ENCODE peak calls at places on chromosomes 1 and 21, in six cellular contexts. P is K562, M is astrocyte, V is GM23248, O is osteoblast, N is PC-9. J is an unnamed sample.
A peak's percentile ranks its signal among the peaks of the same experiment; 100 is the strongest.

GRCh38 chr1:87219626-87220025 is 109.1 kb upstream of the LMO4 start:
- DNase-seq in P (no peak), M (no peak), V (no peak), O (no peak), N (no peak), J (no peak)

GRCh38 chr1:26281091-26281958 is 1.4 kb downstream of the SH3BGRL3 start:
- DNase-seq in P (peak; percentile 14), M (no peak), V (peak; percentile 61), O (peak; percentile 92), N (no peak), J (no peak)

GRCh38 chr1:47232187-47232874 is at the start of gene TAL1:
- DNase-seq in P (peak; percentile 98), M (no peak), V (no peak), O (no peak), N (no peak), J (no peak)

GRCh38 chr1:202711949-202712635 is 1.8 kb upstream of the SYT2 start:
- DNase-seq in P (no peak), M (no peak), V (no peak), O (no peak), N (no peak), J (no peak)

GRCh38 chr21:32136546-32136945 is 142.3 kb downstream of the MIS18A start:
- DNase-seq in P (no peak), M (no peak), V (no peak), O (no peak), N (no peak), J (no peak)

GRCh38 chr1:198001776-198002408 is 84.7 kb downstream of the LHX9 start:
- DNase-seq in P (no peak), M (peak; percentile 42), V (peak; percentile 57), O (no peak), N (no peak), J (no peak)

GRCh38 chr1:154463512-154463990 is 38.5 kb upstream of the TDRD10 start:
- DNase-seq in P (peak; percentile 37), M (no peak), V (peak; percentile 17), O (peak; percentile 56), N (no peak), J (no peak)

GRCh38 chr1:229169399-229169798 is 101.5 kb upstream of the RAB4A start:
- DNase-seq in P (no peak), M (no peak), V (peak; percentile 57), O (peak; percentile 75), N (no peak), J (no peak)

GRCh38 chr1:201136696-201137392 is 9.9 kb upstream of the ASCL5 start:
- DNase-seq in P (no peak), M (no peak), V (no peak), O (no peak), N (no peak), J (no peak)

GRCh38 chr1:109046671-109047070 is 4.8 kb upstream of the WDR47 start:
- DNase-seq in P (no peak), M (no peak), V (no peak), O (no peak), N (no peak), J (no peak)

GRCh38 chr1:116333171-116334014 is 39.7 kb upstream of the ATP1A1 start:
- DNase-seq in P (no peak), M (no peak), V (no peak), O (no peak), N (no peak), J (peak; percentile 39)

GRCh38 chr1:100074604-100075395 is 57.9 kb downstream of the SASS6 start:
- DNase-seq in P (no peak), M (no peak), V (no peak), O (no peak), N (no peak), J (no peak)

GRCh38 chr1:66563094-66563800 is 29.3 kb downstream of the SGIP1 start:
- DNase-seq in P (no peak), M (peak; percentile 90), V (peak; percentile 87), O (no peak), N (peak; percentile 76), J (no peak)

GRCh38 chr1:94160811-94161210 is 39.9 kb upstream of the ABCA4 start:
- DNase-seq in P (no peak), M (peak; percentile 87), V (peak; percentile 90), O (peak; percentile 80), N (peak; percentile 61), J (no peak)

GRCh38 chr1:31135973-31136600 is 70.6 kb upstream of the PUM1 start:
- DNase-seq in P (no peak), M (no peak), V (peak; percentile 56), O (peak; percentile 67), N (no peak), J (no peak)

GRCh38 chr1:55827350-55827749 is 612.2 kb upstream of the USP24 start:
- DNase-seq in P (no peak), M (peak; percentile 96), V (peak; percentile 94), O (no peak), N (no peak), J (no peak)

GRCh38 chr1:1021010-1021845 is 1.3 kb downstream of the AGRN start:
- DNase-seq in P (peak; percentile 89), M (peak; percentile 73), V (peak; percentile 78), O (peak; percentile 98), N (peak; percentile 72), J (no peak)

GRCh38 chr21:46079357-46080170 is 18.3 kb upstream of the COL6A2 start:
- DNase-seq in P (no peak), M (peak; percentile 82), V (peak; percentile 98), O (peak; percentile 98), N (no peak), J (no peak)

GRCh38 chr21:36910581-36911307 is 55.7 kb downstream of the HLCS start:
- DNase-seq in P (no peak), M (peak; percentile 70), V (peak; percentile 17), O (peak; percentile 87), N (no peak), J (no peak)

GRCh38 chr1:205325334-205325884 is 3.9 kb upstream of the NUAK2 start:
- DNase-seq in P (peak; percentile 76), M (peak; percentile 45), V (peak; percentile 75), O (peak; percentile 88), N (peak; percentile 58), J (peak; percentile 70)

GRCh38 chr1:54284781-54285563 is 85.0 kb downstream of the MRPL37 start:
- DNase-seq in P (peak; percentile 63), M (no peak), V (no peak), O (no peak), N (no peak), J (no peak)

GRCh38 chr1:155082941-155083541 is 4.4 kb downstream of the EFNA3 start:
- DNase-seq in P (no peak), M (no peak), V (no peak), O (peak; percentile 81), N (peak; percentile 70), J (no peak)

GRCh38 chr1:32988665-32989064 is 24.1 kb upstream of the RNF19B start:
- DNase-seq in P (no peak), M (peak; percentile 95), V (peak; percentile 82), O (peak; percentile 66), N (peak; percentile 56), J (no peak)

GRCh38 chr1:174791863-174792262 is 207.9 kb upstream of the CACYBP start:
- DNase-seq in P (peak; percentile 51), M (no peak), V (no peak), O (no peak), N (no peak), J (peak; percentile 33)
- H3K4me1 ChIP-seq in P (peaks cover 13% of the 10 kb centered on the region), M (peaks cover 13% of the 10 kb centered on the region), V (peaks cover 30% of the 10 kb centered on the region), O (peaks cover 18% of the 10 kb centered on the region), N (peaks cover 49% of the 10 kb centered on the region), J (peaks cover 28% of the 10 kb centered on the region)

GRCh38 chr1:236151739-236152424 is 9.5 kb downstream of the GPR137B start:
- DNase-seq in P (peak; percentile 33), M (no peak), V (no peak), O (peak; percentile 41), N (no peak), J (no peak)

GRCh38 chr1:236149003-236149595 is 6.8 kb downstream of the GPR137B start:
- DNase-seq in P (no peak), M (no peak), V (no peak), O (peak; percentile 83), N (no peak), J (no peak)

GRCh38 chr1:236149696-236150228 is 7.4 kb downstream of the GPR137B start:
- DNase-seq in P (no peak), M (no peak), V (no peak), O (peak; percentile 47), N (no peak), J (no peak)

GRCh38 chr1:236150972-236151371 is 8.6 kb downstream of the GPR137B start:
- DNase-seq in P (no peak), M (no peak), V (no peak), O (peak; percentile 62), N (no peak), J (no peak)

DNA sequence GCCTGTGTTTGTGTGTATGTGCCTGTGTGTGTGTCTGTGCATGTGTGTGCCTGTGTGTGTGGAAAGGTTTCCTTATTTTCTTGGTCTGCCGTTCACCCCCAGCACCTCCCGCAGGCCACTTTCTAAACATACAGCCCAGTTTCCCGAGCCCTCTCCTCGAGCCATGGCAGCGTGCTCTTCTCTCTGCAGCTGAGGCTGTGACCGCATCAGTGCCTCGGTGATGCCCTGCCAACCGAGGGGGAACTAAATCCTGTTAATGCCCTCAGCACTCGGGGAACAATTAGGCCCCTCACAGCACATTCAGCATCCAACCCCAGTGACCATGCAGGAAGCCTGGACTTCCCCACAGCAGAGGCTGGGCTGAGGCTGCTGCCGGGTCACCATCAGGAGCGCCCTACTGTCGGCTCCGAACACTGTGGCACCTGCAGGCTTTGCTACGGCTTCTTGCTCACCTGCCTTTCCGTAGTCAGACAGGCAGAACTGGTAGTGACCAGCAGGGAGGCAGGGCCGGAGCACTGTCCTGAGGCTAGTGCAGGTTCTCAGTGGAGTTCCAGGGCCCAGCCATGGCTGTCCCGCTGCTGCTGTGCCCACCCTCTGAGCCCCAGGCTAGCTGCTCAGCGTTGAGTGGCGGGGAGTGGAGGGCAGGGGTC is 8.1 kb downstream of the GPR137B start:
- DNase-seq in P (no peak), M (no peak), V (no peak), O (peak; percentile 37), N (no peak), J (no peak)
- H4K20me1 ChIP-seq in P (peaks cover 9% of the 10 kb centered on the region), M (peaks cover 44% of the 10 kb centered on the region), V (no peaks in the 10 kb centered on the region), O (peaks cover 40% of the 10 kb centered on the region), N (no peaks in the 10 kb centered on the region), J (no peaks in the 10 kb centered on the region)

DNA sequence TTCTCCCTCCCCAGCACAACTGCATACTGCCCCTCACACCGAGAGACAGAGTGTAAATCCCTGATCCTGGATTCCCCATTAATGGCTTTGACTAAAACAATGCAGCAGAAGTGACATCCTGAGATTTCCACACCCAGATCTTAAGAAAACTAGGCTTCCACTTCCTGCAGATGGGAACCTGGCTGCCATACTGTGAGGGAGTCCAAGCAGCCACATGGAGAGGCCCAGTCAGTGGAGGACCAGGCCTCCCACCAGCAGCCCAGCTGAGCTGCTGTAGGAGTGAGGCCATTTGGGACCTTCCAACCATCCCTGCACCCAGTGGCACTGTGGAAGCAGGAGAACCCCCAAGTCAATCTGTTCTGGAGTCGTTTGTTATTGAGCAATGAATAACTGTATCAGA is 120.6 kb downstream of the CRYAA start:
- DNase-seq in P (no peak), M (no peak), V (no peak), O (no peak), N (no peak), J (no peak)
- H3K4me1 ChIP-seq in P (no peaks in the 10 kb centered on the region), M (no peaks in the 10 kb centered on the region), V (no peaks in the 10 kb centered on the region), O (no peaks in the 10 kb centered on the region), N (peaks cover 33% of the 10 kb centered on the region), J (peaks cover 36% of the 10 kb centered on the region)

GRCh38 chr1:24643362-24644346 is 552 bp downstream of the SRRM1 start:
- DNase-seq in P (peak; percentile 68), M (no peak), V (peak; percentile 48), O (peak; percentile 79), N (no peak), J (peak; percentile 60)
- H4K20me1 ChIP-seq in P (peaks cover 21% of the 10 kb centered on the region), M (peaks cover 50% of the 10 kb centered on the region), V (peaks cover 17% of the 10 kb centered on the region), O (peaks cover 26% of the 10 kb centered on the region), N (peaks cover 39% of the 10 kb centered on the region), J (peaks cover 36% of the 10 kb centered on the region)

GRCh38 chr1:8427493-8427892 is 109.6 kb downstream of the SLC45A1 start:
- DNase-seq in P (no peak), M (peak; percentile 38), V (no peak), O (no peak), N (no peak), J (peak; percentile 97)
- H3K4me1 ChIP-seq in P (peaks cover 15% of the 10 kb centered on the region), M (peaks cover 8% of the 10 kb centered on the region), V (peaks cover 7% of the 10 kb centered on the region), O (peaks cover 10% of the 10 kb centered on the region), N (peaks cover 16% of the 10 kb centered on the region), J (peaks cover 83% of the 10 kb centered on the region)

J was measured in OCI-LY7.